ENCODE peak calls at places on chromosomes 3 and 15, in four cellular contexts. O is A549, Y is left lung, W is BE2C. G is an unnamed sample. For H3K4me1, the result is how much of the 10 kb centered on the place peaks cover.

GRCh38 chr15:48463366-48463880 is 132.2 kb downstream of the DUT start:
- DNase-seq in O (peak), Y (no peak), W (no peak), G (no peak)

GRCh38 chr3:13822042-13822441 is 57.8 kb downstream of the WNT7A start:
- DNase-seq in O (no peak), Y (no peak), W (no peak), G (no peak)

GRCh38 chr3:184717608-184717995 is 5.7 kb upstream of the MAGEF1 start:
- DNase-seq in O (no peak), Y (no peak), W (no peak), G (no peak)

GRCh38 chr15:50017522-50017921 is 101.5 kb downstream of the ATP8B4 start:
- DNase-seq in O (no peak), Y (no peak), W (no peak), G (no peak)

GRCh38 chr15:82712036-82712435 is 2.4 kb upstream of the AP3B2 start:
- DNase-seq in O (no peak), Y (no peak), W (no peak), G (no peak)

GRCh38 chr3:78940128-78940527 is 827.7 kb downstream of the ROBO1 start:
- DNase-seq in O (no peak), Y (no peak), W (no peak), G (no peak)

GRCh38 chr15:75201609-75202250 is at the start of gene C15orf39:
- DNase-seq in O (peak), Y (peak), W (peak), G (peak)

GRCh38 chr15:90674476-90674875 is 42.7 kb upstream of the BLM start:
- DNase-seq in O (no peak), Y (no peak), W (no peak), G (no peak)

GRCh38 chr3:45515999-45516804 is 78.3 kb upstream of the LIMD1 start:
- DNase-seq in O (no peak), Y (no peak), W (no peak), G (no peak)

GRCh38 chr3:124620600-124621063 is 109.6 kb upstream of the UMPS start:
- DNase-seq in O (peak), Y (no peak), W (peak), G (no peak)

GRCh38 chr15:64032327-64032726 is 14.0 kb downstream of the DAPK2 start:
- DNase-seq in O (no peak), Y (no peak), W (no peak), G (no peak)

GRCh38 chr3:64627471-64628321 is 60.1 kb downstream of the ADAMTS9 start:
- DNase-seq in O (peak), Y (no peak), W (no peak), G (no peak)

DNA sequence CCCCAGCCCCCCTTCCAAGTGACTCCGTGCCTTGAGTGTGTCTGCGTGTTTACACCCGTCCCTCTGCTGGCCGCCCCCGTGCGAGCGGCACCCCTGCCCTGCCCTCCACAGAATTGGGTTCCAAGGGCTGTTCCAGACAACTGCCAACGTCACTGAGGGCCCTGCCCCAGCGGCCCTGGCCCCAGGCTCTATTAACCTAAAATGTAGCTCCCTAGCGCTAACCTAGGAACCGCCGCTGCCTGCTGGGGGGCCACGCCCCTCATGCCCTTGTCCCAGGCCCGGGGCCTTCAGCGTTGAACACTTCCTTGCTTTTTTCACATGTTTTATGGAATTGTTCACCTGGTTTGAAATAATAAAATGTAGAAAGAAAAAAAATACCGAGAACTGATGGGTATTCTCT is 10.0 kb upstream of the SEMA3B start:
- DNase-seq in O (no peak), Y (peak), W (no peak), G (no peak)
- TF ChIP-seq CTCF in O (no peak), Y (no peak), W (no peak), G (no peak)

GRCh38 chr3:16511561-16512434 is 1.7 kb downstream of the RFTN1 start:
- DNase-seq in O (no peak), Y (no peak), W (no peak), G (peak)
- H3K4me3 ChIP-seq in O (no peak), Y (peak), W (peak), G (peak)

DNA sequence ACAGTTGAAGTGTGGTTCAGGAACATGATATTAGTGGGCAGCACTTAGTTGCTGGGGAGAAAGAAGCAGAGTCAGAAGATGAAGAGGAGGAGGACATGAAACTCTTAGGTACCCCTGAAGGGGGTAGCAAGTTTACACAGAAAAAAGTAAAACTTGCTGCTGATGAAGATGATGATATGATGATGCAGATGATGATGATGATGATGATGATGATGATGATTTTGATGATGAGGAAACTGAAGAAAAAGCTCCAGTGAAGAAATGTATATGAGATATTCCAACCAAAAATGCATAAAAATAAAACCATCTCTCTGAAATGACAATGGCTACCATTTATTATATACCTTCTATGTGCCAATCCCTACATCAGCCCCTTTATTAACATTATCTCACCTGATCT is 39.9 kb upstream of the SOX14 start:
- DNase-seq in O (no peak), Y (no peak), W (no peak), G (no peak)
- H3K4me1 ChIP-seq in O (under half), Y (under half), W (under half), G (under half)

GRCh38 chr3:20225769-20226168 is 39.8 kb upstream of the SGO1 start:
- DNase-seq in O (peak), Y (no peak), W (no peak), G (no peak)
- TF ChIP-seq CTCF in O (peak), Y (no peak), W (peak), G (peak)

DNA sequence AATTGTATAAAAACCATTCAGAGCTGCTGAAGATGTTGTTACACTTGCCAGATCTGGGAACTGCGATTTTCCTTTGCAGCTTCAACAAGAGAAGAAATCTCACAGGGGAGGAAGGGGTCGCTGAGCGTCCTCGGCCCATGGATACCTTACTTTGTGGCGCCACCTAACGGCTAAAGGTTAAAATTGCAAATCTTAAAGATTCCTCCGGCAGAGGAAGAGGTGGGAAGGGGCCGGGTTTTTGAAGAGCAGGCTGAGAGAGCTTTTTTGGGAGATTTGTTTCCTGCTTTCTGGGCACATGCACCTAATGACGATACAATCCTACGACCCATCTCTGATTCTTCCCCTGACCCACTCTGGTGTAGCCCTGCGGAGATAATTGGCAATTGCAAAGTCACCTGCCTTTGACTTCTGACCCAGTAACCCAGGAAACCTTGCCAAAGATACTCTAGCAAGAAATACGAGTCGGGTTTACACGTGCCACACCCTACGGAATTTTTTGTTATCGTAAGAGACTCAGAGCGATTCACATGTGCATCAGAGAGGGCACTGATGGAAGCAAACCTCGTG is 55.4 kb upstream of the CHRNA7 start:
- DNase-seq in O (peak), Y (no peak), W (peak), G (no peak)
- H3K4me3 ChIP-seq in O (peak), Y (no peak), W (peak), G (peak)

GRCh38 chr15:101122266-101122665 is 129.6 kb downstream of the CHSY1 start:
- DNase-seq in O (no peak), Y (peak), W (no peak), G (no peak)
- H3K4me1 ChIP-seq in O (under half), Y (under half), W (under half), G (under half)

GRCh38 chr3:55633333-55633732 is 146.2 kb upstream of the WNT5A start:
- DNase-seq in O (no peak), Y (no peak), W (no peak), G (no peak)
- TF ChIP-seq CTCF in O (no peak), Y (no peak), W (no peak), G (no peak)

DNA sequence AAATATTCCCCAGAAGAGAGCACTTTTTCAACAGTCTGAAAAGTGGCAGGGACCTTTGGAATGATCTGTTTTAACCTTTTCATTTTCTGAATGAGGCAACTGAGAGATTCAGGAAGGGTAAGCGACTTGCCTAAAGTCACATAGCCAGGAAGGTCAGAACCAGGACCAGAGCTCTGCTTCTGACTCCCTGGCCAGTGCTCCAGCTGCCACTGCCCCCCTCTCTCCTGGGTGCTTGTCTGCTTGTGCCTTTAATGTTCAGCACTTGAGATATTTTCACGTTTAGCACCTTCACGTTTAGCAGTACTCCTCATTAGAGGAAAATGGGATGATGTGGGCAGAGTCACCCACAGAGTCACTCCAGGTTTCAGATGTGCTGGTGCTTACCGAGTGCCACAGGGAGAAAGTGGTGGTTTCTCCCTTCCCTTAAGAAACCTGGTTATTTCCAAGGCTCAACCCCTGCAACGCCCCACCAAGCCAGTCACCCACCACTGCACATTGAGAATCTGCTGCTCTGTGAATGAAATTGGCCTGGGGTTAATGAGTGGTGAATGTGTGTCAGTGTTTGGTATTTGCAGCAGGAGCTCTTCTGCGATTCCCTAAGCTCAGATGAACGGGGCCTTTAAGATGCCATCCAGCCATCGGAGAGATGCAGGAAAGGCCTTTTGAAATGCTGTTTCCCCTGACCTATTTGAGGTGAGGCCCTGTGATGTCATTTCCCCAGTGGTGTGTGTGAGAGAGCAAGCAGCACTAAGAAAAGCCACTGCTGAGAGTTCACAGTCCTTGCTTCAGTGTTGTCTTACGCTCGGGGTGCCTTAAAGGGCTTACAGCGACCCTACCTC is 68.6 kb downstream of the SMAD3 start:
- DNase-seq in O (peak), Y (no peak), W (no peak), G (no peak)
- H3K4me3 ChIP-seq in O (peak), Y (no peak), W (no peak), G (peak)

GRCh38 chr3:101573449-101574387 is at the start of gene PCNP:
- DNase-seq in O (peak), Y (peak), W (peak), G (peak)

GRCh38 chr3:101571028-101571895 is 2.7 kb upstream of the PCNP start:
- DNase-seq in O (no peak), Y (no peak), W (no peak), G (no peak)

GRCh38 chr3:101577276-101577675 is 3.3 kb downstream of the PCNP start:
- DNase-seq in O (no peak), Y (no peak), W (no peak), G (no peak)

GRCh38 chr3:101574388-101575156 is 592 bp downstream of the PCNP start:
- DNase-seq in O (peak), Y (no peak), W (peak), G (peak)
- H3K4me1 ChIP-seq in O (under half), Y (under half), W (under half), G (half or more)

DNA sequence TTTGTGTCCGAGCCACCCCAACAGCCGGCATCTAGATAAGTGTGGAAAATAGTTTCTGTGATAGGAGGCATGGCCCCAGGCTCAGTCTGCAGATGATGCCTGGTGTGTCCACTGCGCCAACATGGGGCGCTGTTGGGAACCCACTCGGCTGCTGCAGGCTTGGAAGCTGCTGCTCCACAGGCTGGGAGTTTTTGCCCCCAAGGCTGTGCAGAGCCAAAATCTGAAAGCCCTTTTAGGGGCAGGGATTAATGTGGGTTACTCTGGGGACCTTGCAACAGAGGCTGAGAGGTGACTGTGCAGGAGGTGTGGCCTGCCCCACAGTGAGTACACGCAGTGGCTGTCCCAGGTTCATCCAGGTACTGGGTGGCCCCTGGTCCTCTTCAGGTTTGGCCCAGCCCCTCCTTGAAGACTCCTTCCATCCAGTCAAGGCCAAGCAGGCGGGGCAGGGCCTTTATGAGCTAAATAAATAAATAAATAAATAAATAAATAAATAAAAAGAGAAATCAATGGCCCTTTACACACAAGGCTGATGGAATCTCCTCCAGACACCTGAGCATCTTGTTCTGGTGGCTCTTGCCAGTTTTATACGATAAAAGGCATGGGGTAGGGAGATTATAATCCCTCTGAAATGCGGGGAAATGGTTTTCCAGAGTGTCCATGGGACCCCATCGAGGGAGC is 73.8 kb downstream of the AAGAB start:
- DNase-seq in O (no peak), Y (no peak), W (no peak), G (no peak)
- TF ChIP-seq CTCF in O (peak), Y (no peak), W (peak), G (no peak)